ENCODE peak calls at places on chromosome 19, in seven cellular contexts. E is astrocyte of the cerebellum; I is H54; L is hypothalamus; K is NCI-H1930; M is endodermal cell; B is activated naive CD4-positive, alpha-beta T cell treated with anti-CD3 and anti-CD28 coated beads, Interleukin-2, amount 10 ng/mL, durations not matched to agents 7 days and 5 days. A is an unnamed sample.
A peak's percentile ranks its signal among the peaks of the same experiment; 100 is the strongest.

GRCh38 chr19:18049390-18049789 is 37.3 kb downstream of the IL12RB1 start:
- DNase-seq in E (no peak), I (no peak), L (peak; percentile 49), K (no peak), M (no peak), B (no peak), A (no peak)

GRCh38 chr19:35484637-35485036 is 5.6 kb downstream of the KRTDAP start:
- DNase-seq in E (no peak), I (no peak), L (no peak), K (no peak), M (no peak), B (no peak), A (no peak)

GRCh38 chr19:23403581-23404324 is 8.5 kb upstream of the ZNF91 start:
- DNase-seq in E (no peak), I (no peak), L (no peak), K (no peak), M (peak; percentile 66), B (no peak), A (no peak)

GRCh38 chr19:9673912-9674668 is 810 bp downstream of the ZNF562 start:
- DNase-seq in E (peak; percentile 5), I (no peak), L (no peak), K (no peak), M (no peak), B (no peak), A (no peak)

GRCh38 chr19:46859637-46860124 is 1.1 kb upstream of the ARHGAP35 start:
- DNase-seq in E (no peak), I (no peak), L (no peak), K (no peak), M (no peak), B (no peak), A (peak; percentile 75)

GRCh38 chr19:47707135-47707925 is 5.9 kb upstream of the EHD2 start:
- DNase-seq in E (no peak), I (no peak), L (peak; percentile 32), K (peak; percentile 40), M (peak; percentile 94), B (peak; percentile 87), A (peak; percentile 16)

GRCh38 chr19:47679922-47680857 is 33.0 kb upstream of the EHD2 start:
- DNase-seq in E (no peak), I (no peak), L (no peak), K (no peak), M (no peak), B (no peak), A (no peak)

GRCh38 chr19:34962281-34962944 is 1.6 kb downstream of the ZNF792 start:
- DNase-seq in E (no peak), I (no peak), L (no peak), K (no peak), M (peak; percentile 57), B (peak; percentile 58), A (no peak)

GRCh38 chr19:30448386-30449130 is 76.4 kb downstream of the ZNF536 start:
- DNase-seq in E (no peak), I (no peak), L (no peak), K (no peak), M (no peak), B (no peak), A (no peak)

GRCh38 chr19:35169226-35169995 is 14.9 kb downstream of the FXYD5 start:
- DNase-seq in E (no peak), I (no peak), L (no peak), K (no peak), M (peak; percentile 7), B (no peak), A (no peak)

GRCh38 chr19:46035986-46036744 is 4.6 kb downstream of the IGFL4 start:
- DNase-seq in E (no peak), I (no peak), L (no peak), K (no peak), M (peak; percentile 43), B (no peak), A (no peak)

GRCh38 chr19:47609885-47610545 is 1.1 kb downstream of the BICRA start:
- DNase-seq in E (no peak), I (peak; percentile 44), L (peak; percentile 42), K (no peak), M (peak; percentile 85), B (peak; percentile 81), A (no peak)

GRCh38 chr19:10166046-10166445 is 28.7 kb downstream of the DNMT1 start:
- DNase-seq in E (no peak), I (no peak), L (no peak), K (no peak), M (no peak), B (no peak), A (no peak)

GRCh38 chr19:41310031-41310831 is at the start of gene CCDC97:
- DNase-seq in E (peak; percentile 66), I (peak; percentile 87), L (peak; percentile 80), K (peak; percentile 67), M (peak; percentile 95), B (peak; percentile 92), A (peak; percentile 77)

GRCh38 chr19:49409441-49410029 is 13.7 kb downstream of the PTH2 start:
- DNase-seq in E (no peak), I (no peak), L (no peak), K (no peak), M (no peak), B (peak; percentile 57), A (no peak)

GRCh38 chr19:38742296-38742695 is 2.0 kb downstream of the CAPN12 start:
- DNase-seq in E (no peak), I (no peak), L (no peak), K (no peak), M (no peak), B (no peak), A (no peak)

GRCh38 chr19:53898680-53899341 is 10.3 kb upstream of the CACNG7 start:
- DNase-seq in E (no peak), I (no peak), L (no peak), K (no peak), M (peak; percentile 100), B (no peak), A (no peak)

GRCh38 chr19:28823338-28823961 is 389.5 kb downstream of the UQCRFS1 start:
- DNase-seq in E (no peak), I (no peak), L (no peak), K (no peak), M (no peak), B (no peak), A (no peak)

A was measured in NCI-H2107.